ENCODE peak calls at places on chromosomes 6 and 20, in ten cellular contexts. D, Y, T, I, F, H, G, Q, V and O are unnamed samples.

GRCh38 chr6:139954463-139955071 is 580.1 kb upstream of the CITED2 start:
- DNase-seq in I (no peak), Y (no peak), D (no peak), G (no peak), T (no peak), V (no peak), Q (no peak), F (no peak), H (no peak), O (no peak)

GRCh38 chr6:78850621-78851020 is 16.7 kb upstream of the IRAK1BP1 start:
- DNase-seq in Q (no peak), D (no peak), H (no peak), T (no peak), F (peak; percentile 6), V (no peak), G (no peak), Y (no peak), I (no peak), O (no peak)

GRCh38 chr20:50915424-50915823 is 15.8 kb downstream of the ADNP start:
- DNase-seq in F (peak; percentile 69), Q (no peak), Y (no peak), H (no peak), I (no peak), V (no peak), T (no peak), D (no peak), G (no peak), O (no peak)

GRCh38 chr6:11144393-11144829 is 32.9 kb upstream of the ERVFRD-1 start:
- DNase-seq in T (peak; percentile 2), F (peak; percentile 77), V (peak; percentile 87), H (peak; percentile 91), G (peak; percentile 58), D (peak; percentile 77), Q (peak; percentile 81), Y (peak; percentile 82), I (peak; percentile 64), O (peak; percentile 78)

GRCh38 chr6:83231146-83231545 is 38.0 kb downstream of the RWDD2A start:
- DNase-seq in H (no peak), D (no peak), Y (no peak), F (peak; percentile 75), Q (no peak), V (no peak), T (no peak), I (peak; percentile 47), G (no peak), O (no peak)

GRCh38 chr6:108874470-108875160 is 26.4 kb downstream of the ARMC2 start:
- DNase-seq in D (no peak), T (no peak), F (peak; percentile 71), V (no peak), H (no peak), I (no peak), Q (no peak), G (no peak), Y (no peak), O (no peak)

GRCh38 chr6:146337376-146337775 is 206.3 kb upstream of the RAB32 start:
- DNase-seq in F (no peak), T (no peak), V (no peak), D (no peak), H (no peak), G (no peak), Y (no peak), I (no peak), Q (no peak), O (no peak)

GRCh38 chr6:1015819-1016218 is 296.1 kb upstream of the FOXQ1 start:
- DNase-seq in F (peak; percentile 20), I (no peak), T (no peak), D (peak; percentile 64), G (no peak), V (no peak), Q (peak; percentile 17), H (no peak), Y (no peak), O (no peak)

GRCh38 chr6:139695361-139695760 is 320.9 kb upstream of the CITED2 start:
- DNase-seq in F (peak; percentile 9), Y (no peak), T (no peak), V (no peak), Q (no peak), H (no peak), I (no peak), G (no peak), D (no peak), O (no peak)

GRCh38 chr6:150711584-150712501 is 112.2 kb downstream of the PLEKHG1 start:
- DNase-seq in D (no peak), T (no peak), I (no peak), H (no peak), V (no peak), F (no peak), Y (no peak), G (no peak), Q (no peak), O (peak; percentile 68)

GRCh38 chr6:137402143-137402542 is 92.1 kb downstream of the OLIG3 start:
- DNase-seq in Y (no peak), G (no peak), Q (no peak), D (no peak), F (no peak), V (no peak), T (no peak), H (no peak), I (no peak), O (no peak)

GRCh38 chr6:156379392-156379910 is 397.7 kb upstream of the ARID1B start:
- DNase-seq in Q (no peak), H (no peak), D (no peak), Y (no peak), V (no peak), T (no peak), G (no peak), I (no peak), F (peak; percentile 85), O (no peak)

GRCh38 chr6:17712573-17712972 is 5.8 kb upstream of the NUP153 start:
- DNase-seq in I (no peak), F (peak; percentile 42), Q (no peak), Y (no peak), G (no peak), T (no peak), D (peak; percentile 70), V (no peak), H (no peak), O (no peak)

GRCh38 chr6:37205189-37205996 is 35.4 kb downstream of the PIM1 start:
- DNase-seq in I (no peak), T (no peak), F (no peak), G (no peak), Q (no peak), V (no peak), Y (no peak), D (no peak), H (no peak), O (no peak)

GRCh38 chr6:131946404-131946991 is 4.7 kb downstream of the CCN2 start:
- DNase-seq in H (no peak), G (no peak), Q (no peak), Y (no peak), D (peak; percentile 50), V (peak; percentile 54), I (no peak), T (no peak), F (peak; percentile 84), O (no peak)

GRCh38 chr6:44475417-44475778 is 87.9 kb downstream of the CDC5L start:
- DNase-seq in G (no peak), F (no peak), Q (no peak), H (no peak), V (no peak), I (no peak), T (no peak), Y (no peak), D (no peak), O (no peak)

GRCh38 chr6:106974999-106975698 is 620 bp upstream of the CD24 start:
- DNase-seq in G (peak; percentile 71), D (no peak), F (peak; percentile 23), V (peak; percentile 68), Q (peak; percentile 78), I (no peak), Y (peak; percentile 73), H (peak; percentile 78), T (peak; percentile 14), O (peak; percentile 22)

GRCh38 chr6:26207248-26207801 is 120.1 kb downstream of the HFE start:
- DNase-seq in T (no peak), V (no peak), H (no peak), Q (no peak), D (no peak), F (no peak), I (no peak), G (no peak), Y (no peak), O (no peak)